ENCODE peak calls at places on chromosomes 2 and 18, in nine cellular contexts. M is gastrocnemius medialis, U is fibroblast of mammary gland, G is chondrocyte, W is spleen, K is nephron progenitor cell, T is foreskin keratinocyte, O is astrocyte of the spinal cord, X is cardiac fibroblast. H is an unnamed sample.

GRCh38 chr18:76388891-76389423 is 106.1 kb downstream of the ZNF516 start:
- DNase-seq in U (no peak), X (no peak), G (no peak), T (no peak), O (no peak), W (no peak), K (no peak), M (no peak), H (no peak)

GRCh38 chr18:48033770-48034650 is 103.6 kb upstream of the SMAD2 start:
- DNase-seq in W (peak), K (no peak), T (no peak), U (no peak), X (no peak), M (no peak), G (peak), O (no peak), H (no peak)

GRCh38 chr2:9699139-9699823 is 68.5 kb upstream of the YWHAQ start:
- DNase-seq in T (no peak), X (peak), W (no peak), O (peak), G (no peak), M (no peak), K (no peak), U (peak), H (no peak)

GRCh38 chr2:221104391-221104811 is 467.7 kb downstream of the EPHA4 start:
- DNase-seq in T (no peak), O (peak), K (peak), X (peak), G (no peak), W (peak), M (peak), U (peak), H (no peak)

GRCh38 chr2:75862547-75862946 is 151.8 kb upstream of the GCFC2 start:
- DNase-seq in U (no peak), X (no peak), K (no peak), T (no peak), O (no peak), W (no peak), M (no peak), G (no peak), H (no peak)

GRCh38 chr2:219661955-219662395 is 34.5 kb downstream of the SLC4A3 start:
- DNase-seq in U (peak), W (no peak), T (peak), X (peak), M (no peak), O (peak), G (no peak), K (no peak), H (no peak)

GRCh38 chr2:169106563-169107545 is 37.5 kb downstream of the DHRS9 start:
- DNase-seq in X (no peak), O (no peak), M (no peak), W (no peak), U (no peak), K (no peak), G (no peak), T (no peak), H (no peak)

GRCh38 chr18:73646772-73647171 is 500.9 kb downstream of the FBXO15 start:
- DNase-seq in T (peak), G (no peak), O (peak), U (peak), W (no peak), K (no peak), M (no peak), X (peak), H (peak)

GRCh38 chr18:48607049-48607984 is 68.5 kb downstream of the CTIF start:
- DNase-seq in M (no peak), G (no peak), O (peak), W (peak), K (no peak), X (peak), U (peak), T (no peak), H (peak)

GRCh38 chr2:149561309-149561926 is 26.2 kb downstream of the MMADHC start:
- DNase-seq in X (peak), T (no peak), G (no peak), O (peak), K (peak), U (peak), M (no peak), W (no peak), H (no peak)

GRCh38 chr2:218694405-218695145 is 16.1 kb upstream of the TTLL4 start:
- DNase-seq in X (no peak), T (no peak), K (peak), O (peak), U (peak), M (no peak), G (no peak), W (no peak), H (no peak)

GRCh38 chr2:168699834-168700417 is 102.5 kb upstream of the NOSTRIN start:
- DNase-seq in G (no peak), O (peak), M (peak), K (no peak), U (peak), W (no peak), X (peak), T (no peak), H (peak)

GRCh38 chr2:227529871-227530270 is 57.9 kb downstream of the AGFG1 start:
- DNase-seq in K (no peak), U (no peak), O (no peak), M (no peak), G (no peak), X (no peak), T (no peak), W (no peak), H (no peak)

GRCh38 chr2:236706288-236706687 is 136.7 kb downstream of the ACKR3 start:
- DNase-seq in K (no peak), G (no peak), O (no peak), M (no peak), U (no peak), X (no peak), T (no peak), W (peak), H (no peak)

GRCh38 chr2:98488252-98488651 is 43.6 kb downstream of the INPP4A start:
- DNase-seq in X (no peak), G (no peak), O (no peak), T (no peak), W (peak), M (no peak), U (no peak), K (no peak), H (no peak)

GRCh38 chr2:148096012-148096411 is 75.1 kb downstream of the MBD5 start:
- DNase-seq in W (no peak), G (no peak), T (no peak), K (no peak), O (peak), U (no peak), X (peak), M (no peak), H (no peak)

GRCh38 chr2:241563571-241563980 is 5.0 kb downstream of the BOK start:
- DNase-seq in T (no peak), M (no peak), W (peak), O (no peak), K (no peak), G (no peak), U (no peak), X (no peak), H (no peak)

GRCh38 chr2:231533086-231533776 is 3.0 kb upstream of the NMUR1 start:
- DNase-seq in K (no peak), M (no peak), U (no peak), X (no peak), O (no peak), T (no peak), G (no peak), W (no peak), H (no peak)

GRCh38 chr2:97713296-97714083 is at the start of gene ZAP70:
- DNase-seq in M (no peak), W (peak), G (peak), T (no peak), O (no peak), U (no peak), X (no peak), K (no peak), H (no peak)

GRCh38 chr18:3605562-3606443 is 155.8 kb downstream of the TGIF1 start:
- DNase-seq in X (peak), U (peak), G (no peak), T (no peak), W (peak), K (no peak), O (peak), M (no peak), H (no peak)

GRCh38 chr2:55123851-55124269 is 73.6 kb upstream of the RTN4 start:
- DNase-seq in U (no peak), T (no peak), X (no peak), O (no peak), K (no peak), M (no peak), G (no peak), W (no peak), H (no peak)

GRCh38 chr18:62279561-62279960 is 45.5 kb upstream of the TNFRSF11A start:
- DNase-seq in W (no peak), T (no peak), M (no peak), G (no peak), U (no peak), K (no peak), X (no peak), O (no peak), H (no peak)

GRCh38 chr2:53403836-53404413 is 363.7 kb upstream of the CHAC2 start:
- DNase-seq in U (peak), O (peak), K (no peak), G (no peak), M (no peak), T (peak), X (peak), W (no peak), H (no peak)

GRCh38 chr18:3451989-3452749 is 2.2 kb downstream of the TGIF1 start:
- DNase-seq in X (peak), M (peak), K (peak), G (no peak), T (peak), W (peak), U (peak), O (peak), H (no peak)

DNA sequence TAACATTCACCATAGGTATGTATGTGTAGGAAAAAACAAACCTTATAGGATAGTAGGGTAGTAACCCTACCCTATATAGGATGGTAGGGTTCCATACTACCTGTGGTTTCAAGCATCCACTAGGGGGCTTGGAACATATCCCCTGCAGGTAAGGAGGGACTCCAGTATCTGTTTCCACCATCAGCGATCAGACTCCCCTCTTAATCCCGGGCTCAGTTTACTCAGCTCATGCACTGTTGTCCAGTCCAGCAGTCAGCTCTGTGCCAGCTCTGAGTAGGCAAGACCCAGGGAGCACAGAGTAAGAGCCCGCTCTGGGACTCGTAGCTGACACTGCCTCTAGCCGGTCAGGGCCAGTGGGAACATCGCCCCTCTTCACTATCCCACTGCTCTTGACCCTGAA is 61.7 kb downstream of the MEX3C start:
- DNase-seq in G (no peak), M (no peak), T (no peak), K (no peak), X (no peak), O (no peak), W (no peak), U (no peak), H (no peak)
- TF ChIP-seq CTCF in G (peak), M (no peak), T (peak), K (peak), X (no peak), O (peak), W (peak), U (no peak), H (peak)

DNA sequence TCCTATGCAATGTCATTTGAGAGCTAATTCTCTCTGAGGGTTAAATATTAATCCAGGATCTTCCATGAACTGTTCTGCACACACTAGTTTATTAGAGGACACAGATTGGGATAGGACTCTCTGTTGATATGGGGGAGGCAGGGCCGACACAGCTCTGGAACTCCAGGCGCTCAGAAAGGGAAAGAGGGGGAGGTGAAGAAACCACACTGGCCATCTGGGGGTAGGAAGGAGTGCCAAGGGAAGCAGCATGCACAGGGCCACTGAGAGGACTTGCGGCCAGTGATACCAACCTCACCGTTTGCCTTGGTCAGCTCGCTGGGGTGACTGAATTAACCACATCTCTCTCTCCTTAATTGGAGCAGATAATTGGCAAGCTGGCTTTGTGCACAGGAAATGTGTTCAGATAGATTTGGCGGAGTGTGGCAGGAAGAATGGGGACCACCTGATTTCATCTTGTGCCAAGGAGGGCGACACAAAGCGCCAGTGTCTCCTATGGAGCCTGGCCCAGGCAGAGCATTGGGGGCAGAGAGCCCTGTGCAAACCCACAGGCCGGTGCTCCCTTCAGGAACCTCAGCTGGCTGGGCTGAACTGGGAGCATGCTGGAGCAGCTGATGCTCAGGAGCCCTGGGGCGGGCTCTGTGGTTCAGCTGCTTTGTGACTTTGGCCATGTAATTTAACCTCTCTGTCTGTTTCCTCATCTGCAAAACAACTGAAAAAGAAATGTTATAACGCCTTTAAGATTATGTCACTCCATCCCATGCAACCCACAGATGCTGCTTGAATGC is 114.8 kb upstream of the STON1 start:
- DNase-seq in G (no peak), T (no peak), W (no peak), X (no peak), M (no peak), U (peak), K (no peak), O (peak), H (peak)
- TF ChIP-seq CTCF in G (no peak), T (no peak), W (no peak), X (no peak), M (no peak), U (no peak), K (no peak), O (no peak), H (no peak)

GRCh38 chr18:32920796-32921787 is 148.3 kb upstream of the KLHL14 start:
- DNase-seq in G (no peak), K (no peak), U (peak), O (peak), W (no peak), T (peak), X (peak), M (no peak), H (peak)

GRCh38 chr18:32922951-32923430 is 150.2 kb upstream of the KLHL14 start:
- DNase-seq in M (no peak), O (peak), X (no peak), K (no peak), U (no peak), G (no peak), W (no peak), T (no peak), H (no peak)

GRCh38 chr18:32915526-32915925 is 142.7 kb upstream of the KLHL14 start:
- DNase-seq in K (no peak), G (no peak), M (no peak), X (no peak), T (no peak), O (no peak), W (no peak), U (peak), H (no peak)

GRCh38 chr18:32918692-32919250 is 145.9 kb upstream of the KLHL14 start:
- DNase-seq in G (no peak), O (no peak), U (no peak), K (no peak), T (no peak), M (no peak), W (no peak), X (no peak), H (no peak)

GRCh38 chr18:32919799-32920198 is 147.0 kb upstream of the KLHL14 start:
- DNase-seq in T (no peak), X (no peak), O (peak), W (no peak), U (peak), K (peak), M (no peak), G (no peak), H (no peak)
- TF ChIP-seq CTCF in T (peak), X (peak), O (peak), W (peak), U (peak), K (peak), M (no peak), G (peak), H (no peak)

DNA sequence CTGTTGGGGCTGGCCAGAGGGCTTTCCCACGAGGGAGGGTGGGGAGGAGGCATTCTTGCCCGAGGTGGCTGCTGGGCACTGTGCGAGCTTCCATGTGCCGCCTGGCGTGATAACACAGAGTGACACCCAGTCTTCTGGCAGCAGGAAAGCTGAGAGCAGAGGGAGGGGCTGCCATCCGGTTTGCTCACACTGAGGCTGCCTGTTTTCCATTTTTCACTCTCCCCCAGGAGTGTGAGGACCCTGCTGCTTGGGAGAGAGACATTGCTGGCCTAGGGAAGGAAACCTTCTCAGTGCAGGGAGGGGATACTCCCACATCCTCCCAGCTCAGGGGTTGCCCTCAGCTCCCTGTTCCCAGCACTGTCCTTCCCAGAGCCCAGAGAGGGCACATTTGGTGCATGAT is 73.1 kb downstream of the INHBB start:
- DNase-seq in K (no peak), O (no peak), U (no peak), T (no peak), M (no peak), G (peak), W (peak), X (no peak), H (no peak)
- TF ChIP-seq CTCF in K (no peak), O (no peak), U (no peak), T (no peak), M (no peak), G (no peak), W (no peak), X (no peak), H (no peak)

DNA sequence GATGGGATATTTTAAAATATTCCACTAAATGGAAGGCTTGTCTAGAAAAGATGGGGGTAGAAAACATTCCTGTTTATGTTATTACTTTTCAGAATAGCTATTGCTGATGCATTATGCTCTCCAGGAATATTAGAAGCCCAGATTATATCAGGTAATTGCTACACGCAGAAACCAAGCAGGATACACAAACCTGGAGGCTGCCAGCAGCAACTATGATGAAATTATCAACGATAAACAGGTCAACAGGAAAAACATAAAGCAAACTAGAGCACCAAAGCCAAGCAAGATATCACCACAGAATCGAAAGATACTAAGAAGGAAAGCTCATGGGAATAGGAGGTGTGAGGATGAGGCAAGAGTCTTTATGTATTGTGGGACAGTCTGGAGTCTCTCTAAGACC is 113.2 kb upstream of the SPATS2L start:
- DNase-seq in K (no peak), G (no peak), O (no peak), T (no peak), X (no peak), U (no peak), M (no peak), W (no peak), H (no peak)
- TF ChIP-seq CTCF in K (no peak), G (no peak), O (no peak), T (no peak), X (no peak), U (no peak), M (no peak), W (no peak), H (no peak)

GRCh38 chr2:176283268-176283667 is 14.0 kb downstream of the MTX2 start:
- DNase-seq in G (no peak), M (no peak), X (peak), K (no peak), U (peak), O (peak), T (no peak), W (no peak), H (no peak)

GRCh38 chr2:176284451-176285049 is 15.3 kb downstream of the MTX2 start:
- DNase-seq in G (no peak), W (no peak), O (no peak), U (peak), K (no peak), X (peak), M (no peak), T (no peak), H (no peak)

GRCh38 chr2:176281267-176281666 is 12.0 kb downstream of the MTX2 start:
- DNase-seq in X (no peak), K (no peak), T (peak), M (no peak), G (no peak), O (peak), W (no peak), U (peak), H (no peak)

GRCh38 chr2:176283669-176284068 is 14.4 kb downstream of the MTX2 start:
- DNase-seq in K (no peak), O (no peak), X (no peak), G (no peak), T (no peak), U (no peak), M (no peak), W (no peak), H (no peak)

GRCh38 chr2:176285321-176285720 is 16.1 kb downstream of the MTX2 start:
- DNase-seq in K (no peak), X (no peak), W (no peak), O (no peak), U (peak), G (no peak), T (peak), M (no peak), H (no peak)
- TF ChIP-seq CTCF in K (peak), X (no peak), W (no peak), O (no peak), U (no peak), G (no peak), T (peak), M (no peak), H (no peak)

DNA sequence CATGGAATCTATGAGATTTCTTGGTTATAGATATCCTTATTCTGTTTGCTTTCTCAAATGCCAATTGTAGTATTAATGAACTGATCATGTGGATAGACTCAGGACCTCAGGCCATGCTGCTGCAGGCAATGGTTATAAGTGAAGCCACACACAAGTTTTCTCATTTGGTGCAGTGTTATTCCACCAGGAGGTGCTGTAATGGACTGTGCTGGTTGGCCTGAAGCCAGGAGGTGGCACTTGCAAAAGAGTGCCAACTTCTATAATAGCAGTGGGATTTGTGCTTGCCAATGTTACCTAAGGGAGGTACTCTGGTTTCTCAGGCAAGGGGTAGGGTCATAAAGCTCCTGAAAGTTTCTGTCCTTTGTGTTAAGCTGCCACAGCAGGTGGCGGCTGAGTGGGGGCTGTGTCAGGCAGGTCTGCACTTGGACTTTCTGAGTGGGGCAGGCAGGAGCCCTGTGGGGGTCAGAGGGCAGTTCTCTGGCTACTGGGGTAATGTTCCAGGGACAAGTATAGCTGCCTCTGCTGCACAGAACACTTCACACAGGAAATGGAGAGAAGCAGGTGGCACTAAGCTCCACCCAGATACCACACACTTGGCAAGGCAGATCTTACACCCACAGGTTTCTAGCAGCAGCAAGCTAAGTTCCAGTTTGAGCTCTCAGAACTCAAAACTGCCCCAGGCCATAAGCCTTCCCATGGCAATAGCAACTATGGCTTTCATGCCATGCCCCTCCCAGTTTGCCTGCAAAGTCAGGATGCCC is 352.6 kb upstream of the CWC22 start:
- DNase-seq in G (no peak), T (peak), W (peak), O (no peak), K (no peak), M (no peak), X (no peak), U (peak), H (no peak)
- TF ChIP-seq CTCF in G (peak), T (peak), W (no peak), O (no peak), K (no peak), M (no peak), X (no peak), U (peak), H (no peak)

H was measured in AG09319.